ENCODE peak calls at places on chromosomes 5 and 9, in ten cellular contexts. P is ovary; Z is CD4-positive, alpha-beta T cell; M is kidney tubule cell; T is NCI-H510A treated with DMSO at 0.1 percent for 48 hours; A is activated T-cell treated with anti-CD3 and anti-CD28 coated beads, Interleukin-2, amount 50 U/mL, for 72 hours; S is activated T-helper 1 cell treated with anti-CD3 and anti-CD28 coated beads, Interleukin-12 subunit alpha, Interleukin-12 subunit beta, Interleukin-2, Interleukin-4 antibody, amounts not matched to agents 30 ng/mL and 10 ng/mL and 1 ng/mL, durations not matched to agents 14 hours and 24 hours and 36 hours; B is SJSA1; F is amniotic epithelial cell; K is stimulated activated CD4-positive, alpha-beta T cell treated with anti-CD3 and anti-CD28 coated beads, Interleukin-12 subunit alpha, Interleukin-12 subunit beta, amount 100 ng/mL, for 4 hours. U is an unnamed sample.

GRCh38 chr5:88889165-88890069 is 6.4 kb upstream of the MEF2C start:
- DNase-seq in K (no peak), T (no peak), S (no peak), B (peak), M (peak), Z (no peak), A (no peak), P (peak), F (no peak), U (no peak)

GRCh38 chr9:121736147-121736721 is 84.8 kb downstream of the DAB2IP start:
- DNase-seq in F (no peak), K (no peak), A (no peak), S (no peak), Z (no peak), P (peak), B (no peak), T (no peak), M (peak), U (peak)

GRCh38 chr9:38713426-38713825 is 6.5 kb downstream of the FAM240B start:
- DNase-seq in T (no peak), A (no peak), K (no peak), M (peak), Z (no peak), B (no peak), P (no peak), S (no peak), F (peak), U (no peak)

GRCh38 chr5:178324481-178325310 is 92.1 kb upstream of the PHYKPL start:
- DNase-seq in S (no peak), Z (no peak), F (no peak), B (no peak), K (no peak), T (no peak), P (no peak), A (no peak), M (peak), U (no peak)

GRCh38 chr9:111148994-111149759 is 110.9 kb upstream of the LPAR1 start:
- DNase-seq in A (no peak), Z (no peak), B (no peak), T (no peak), F (no peak), K (no peak), S (no peak), M (no peak), P (no peak), U (no peak)

GRCh38 chr9:982660-983240 is 6.3 kb downstream of the DMRT3 start:
- DNase-seq in P (no peak), K (no peak), B (no peak), F (no peak), S (no peak), A (no peak), M (no peak), T (no peak), Z (no peak), U (no peak)

GRCh38 chr9:131113655-131114563 is 11.5 kb upstream of the NUP214 start:
- DNase-seq in A (no peak), K (no peak), P (no peak), Z (no peak), S (no peak), M (no peak), T (no peak), B (no peak), F (no peak), U (no peak)

GRCh38 chr9:122001491-122002201 is 91.5 kb downstream of the TTLL11 start:
- DNase-seq in Z (no peak), K (no peak), M (no peak), B (no peak), S (no peak), A (no peak), T (no peak), F (no peak), P (peak), U (no peak)

U was measured in cortex of kidney.